ENCODE peak calls at places on chromosomes 16 and 17, in nine cellular contexts. One of them, this sample, is unnamed.
A peak's percentile ranks its signal among the peaks of the same experiment; 100 is the strongest.

GRCh38 chr17:9266769-9267168 is 245.5 kb downstream of the NTN1 start:
- DNase-seq in A549: no peak
- DNase-seq in suprapubic skin: no peak
- DNase-seq in GM23248: no peak
- DNase-seq in LNCaP clone FGC: no peak
- DNase-seq in esophagus muscularis mucosa: no peak
- DNase-seq in skeletal muscle cell: no peak
- DNase-seq in lower lobe of right lung: no peak
- DNase-seq in endodermal cell: no peak
- DNase-seq in this sample: no peak

GRCh38 chr17:49984283-49984682 is 10.7 kb downstream of the DLX3 start:
- DNase-seq in GM23248: no peak
- DNase-seq in suprapubic skin: no peak
- DNase-seq in lower lobe of right lung: no peak
- DNase-seq in endodermal cell: peak; percentile 81
- DNase-seq in esophagus muscularis mucosa: no peak
- DNase-seq in LNCaP clone FGC: no peak
- DNase-seq in A549: no peak
- DNase-seq in skeletal muscle cell: no peak
- DNase-seq in this sample: no peak

GRCh38 chr17:77429985-77430752 is 289.4 kb downstream of the SEC14L1 start:
- DNase-seq in skeletal muscle cell: peak; percentile 92
- DNase-seq in LNCaP clone FGC: no peak
- DNase-seq in endodermal cell: peak; percentile 100
- DNase-seq in A549: peak; percentile 88
- DNase-seq in suprapubic skin: peak; percentile 95
- DNase-seq in lower lobe of right lung: peak; percentile 84
- DNase-seq in GM23248: peak; percentile 99
- DNase-seq in esophagus muscularis mucosa: peak; percentile 98
- DNase-seq in this sample: peak; percentile 64

GRCh38 chr16:87648236-87648635 is 45.9 kb downstream of the JPH3 start:
- DNase-seq in LNCaP clone FGC: no peak
- DNase-seq in skeletal muscle cell: no peak
- DNase-seq in esophagus muscularis mucosa: no peak
- DNase-seq in endodermal cell: no peak
- DNase-seq in A549: no peak
- DNase-seq in GM23248: peak; percentile 13
- DNase-seq in suprapubic skin: no peak
- DNase-seq in lower lobe of right lung: no peak
- DNase-seq in this sample: no peak

GRCh38 chr17:73359987-73360410 is 48.2 kb upstream of the CDC42EP4 start:
- DNase-seq in LNCaP clone FGC: peak; percentile 88
- DNase-seq in endodermal cell: peak; percentile 98
- DNase-seq in skeletal muscle cell: no peak
- DNase-seq in GM23248: no peak
- DNase-seq in A549: no peak
- DNase-seq in suprapubic skin: peak; percentile 57
- DNase-seq in lower lobe of right lung: peak; percentile 87
- DNase-seq in esophagus muscularis mucosa: no peak
- DNase-seq in this sample: no peak

GRCh38 chr16:29736764-29737163 is 9.0 kb downstream of the C16orf54 start:
- DNase-seq in lower lobe of right lung: no peak
- DNase-seq in esophagus muscularis mucosa: no peak
- DNase-seq in LNCaP clone FGC: no peak
- DNase-seq in endodermal cell: no peak
- DNase-seq in skeletal muscle cell: no peak
- DNase-seq in GM23248: no peak
- DNase-seq in suprapubic skin: no peak
- DNase-seq in A549: no peak
- DNase-seq in this sample: no peak

GRCh38 chr17:1177099-1177996 is 2.4 kb downstream of the ABR start:
- DNase-seq in GM23248: peak; percentile 72
- DNase-seq in suprapubic skin: no peak
- DNase-seq in endodermal cell: no peak
- DNase-seq in skeletal muscle cell: no peak
- DNase-seq in esophagus muscularis mucosa: no peak
- DNase-seq in A549: no peak
- DNase-seq in LNCaP clone FGC: peak; percentile 22
- DNase-seq in lower lobe of right lung: no peak
- DNase-seq in this sample: no peak

GRCh38 chr16:87570938-87571867 is 31.1 kb upstream of the JPH3 start:
- DNase-seq in skeletal muscle cell: no peak
- DNase-seq in LNCaP clone FGC: peak; percentile 42
- DNase-seq in suprapubic skin: no peak
- DNase-seq in endodermal cell: peak; percentile 93
- DNase-seq in lower lobe of right lung: peak; percentile 63
- DNase-seq in esophagus muscularis mucosa: no peak
- DNase-seq in GM23248: peak; percentile 85
- DNase-seq in A549: peak; percentile 76
- DNase-seq in this sample: no peak

GRCh38 chr17:2368383-2368782 is 31.1 kb downstream of the SGSM2 start:
- DNase-seq in suprapubic skin: no peak
- DNase-seq in LNCaP clone FGC: no peak
- DNase-seq in esophagus muscularis mucosa: no peak
- DNase-seq in endodermal cell: no peak
- DNase-seq in lower lobe of right lung: no peak
- DNase-seq in A549: no peak
- DNase-seq in skeletal muscle cell: no peak
- DNase-seq in GM23248: no peak
- DNase-seq in this sample: no peak

GRCh38 chr16:2147378-2147777 is 1.0 kb upstream of the RAB26 start:
- DNase-seq in skeletal muscle cell: no peak
- DNase-seq in LNCaP clone FGC: no peak
- DNase-seq in endodermal cell: no peak
- DNase-seq in esophagus muscularis mucosa: no peak
- DNase-seq in lower lobe of right lung: peak; percentile 45
- DNase-seq in suprapubic skin: no peak
- DNase-seq in GM23248: no peak
- DNase-seq in A549: no peak
- DNase-seq in this sample: no peak

GRCh38 chr16:2149630-2150417 is 1.4 kb downstream of the RAB26 start:
- DNase-seq in GM23248: no peak
- DNase-seq in A549: peak; percentile 73
- DNase-seq in esophagus muscularis mucosa: no peak
- DNase-seq in LNCaP clone FGC: no peak
- DNase-seq in suprapubic skin: peak; percentile 68
- DNase-seq in endodermal cell: peak; percentile 82
- DNase-seq in skeletal muscle cell: no peak
- DNase-seq in lower lobe of right lung: no peak
- DNase-seq in this sample: no peak

GRCh38 chr16:2150418-2151187 is 2.2 kb downstream of the RAB26 start:
- DNase-seq in GM23248: no peak
- DNase-seq in skeletal muscle cell: no peak
- DNase-seq in suprapubic skin: peak; percentile 70
- DNase-seq in esophagus muscularis mucosa: no peak
- DNase-seq in endodermal cell: peak; percentile 90
- DNase-seq in lower lobe of right lung: no peak
- DNase-seq in A549: peak; percentile 73
- DNase-seq in LNCaP clone FGC: no peak
- DNase-seq in this sample: no peak

GRCh38 chr16:2147981-2148671 is at the start of gene RAB26:
- DNase-seq in A549: peak; percentile 84
- DNase-seq in esophagus muscularis mucosa: no peak
- DNase-seq in LNCaP clone FGC: peak; percentile 93
- DNase-seq in endodermal cell: peak; percentile 93
- DNase-seq in GM23248: peak; percentile 69
- DNase-seq in skeletal muscle cell: no peak
- DNase-seq in lower lobe of right lung: peak; percentile 89
- DNase-seq in suprapubic skin: peak; percentile 88
- DNase-seq in this sample: no peak

DNA sequence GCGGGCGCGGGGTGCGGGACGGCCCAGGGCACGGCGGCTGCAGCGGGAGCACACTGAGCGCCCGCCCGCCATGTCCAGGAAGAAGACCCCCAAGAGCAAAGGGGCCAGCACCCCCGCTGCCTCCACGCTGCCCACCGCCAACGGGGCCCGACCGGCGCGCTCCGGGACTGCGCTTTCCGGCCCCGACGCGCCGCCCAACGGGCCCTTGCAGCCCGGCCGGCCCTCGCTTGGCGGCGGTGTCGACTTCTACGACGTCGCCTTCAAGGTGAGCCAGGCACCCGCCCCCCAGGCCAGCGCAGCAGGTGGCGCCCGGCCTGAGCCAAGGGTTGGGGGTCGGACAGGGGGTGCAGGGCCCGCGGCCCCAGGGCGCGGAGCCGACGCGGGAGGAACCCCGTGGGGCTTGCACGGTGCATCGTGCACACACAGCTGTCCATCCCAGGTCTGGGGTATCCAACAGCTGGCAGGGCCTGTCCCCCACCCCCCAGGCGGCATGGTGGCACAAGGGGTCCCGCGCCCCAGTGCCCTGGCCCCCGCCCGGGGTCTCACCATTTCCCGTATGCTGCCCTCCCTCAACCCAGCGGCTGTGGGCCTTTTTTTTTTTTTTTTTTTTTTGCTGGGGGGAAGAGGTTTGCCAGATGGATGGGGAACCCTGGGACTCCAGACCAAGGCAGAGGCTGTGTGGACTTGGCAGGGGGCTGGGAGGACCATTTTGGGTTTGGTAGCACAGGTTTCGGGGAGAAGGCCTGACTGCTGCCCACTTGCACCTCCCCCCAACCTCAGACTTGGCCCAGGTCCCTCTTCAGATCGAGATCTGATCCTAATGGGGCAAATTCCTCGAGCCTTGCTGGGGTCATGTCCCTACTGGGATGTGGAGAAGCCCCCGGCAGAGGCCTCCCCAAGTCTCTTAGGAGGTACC is 547 bp downstream of the RAB26 start:
- DNase-seq in A549: peak; percentile 64
- DNase-seq in esophagus muscularis mucosa: no peak
- DNase-seq in lower lobe of right lung: no peak
- DNase-seq in endodermal cell: peak; percentile 76
- DNase-seq in suprapubic skin: no peak
- DNase-seq in GM23248: peak; percentile 61
- DNase-seq in LNCaP clone FGC: no peak
- DNase-seq in skeletal muscle cell: no peak
- DNase-seq in this sample: no peak
- H3K4me3 ChIP-seq in A549: peak overlapping the region; percentile 45
- H3K4me3 ChIP-seq in esophagus muscularis mucosa: peak overlapping the region; percentile 63
- H3K4me3 ChIP-seq in lower lobe of right lung: peak overlapping the region; percentile 56
- H3K4me3 ChIP-seq in endodermal cell: peak overlapping the region; percentile 73
- H3K4me3 ChIP-seq in suprapubic skin: peak overlapping the region; percentile 52
- H3K4me3 ChIP-seq in GM23248: peak overlapping the region; percentile 66
- H3K4me3 ChIP-seq in LNCaP clone FGC: peak overlapping the region; percentile 76
- H3K4me3 ChIP-seq in skeletal muscle cell: peak overlapping the region; percentile 48
- H3K4me3 ChIP-seq in this sample: peak overlapping the region; percentile 56

GRCh38 chr17:48179071-48179945 is 71.7 kb downstream of the SNX11 start:
- DNase-seq in lower lobe of right lung: no peak
- DNase-seq in suprapubic skin: no peak
- DNase-seq in endodermal cell: no peak
- DNase-seq in esophagus muscularis mucosa: no peak
- DNase-seq in LNCaP clone FGC: no peak
- DNase-seq in GM23248: no peak
- DNase-seq in skeletal muscle cell: no peak
- DNase-seq in A549: no peak
- DNase-seq in this sample: no peak
- H3K4me3 ChIP-seq in lower lobe of right lung: no peak overlapping the region
- H3K4me3 ChIP-seq in suprapubic skin: no peak overlapping the region
- H3K4me3 ChIP-seq in endodermal cell: no peak overlapping the region
- H3K4me3 ChIP-seq in esophagus muscularis mucosa: no peak overlapping the region
- H3K4me3 ChIP-seq in LNCaP clone FGC: no peak overlapping the region
- H3K4me3 ChIP-seq in GM23248: no peak overlapping the region
- H3K4me3 ChIP-seq in skeletal muscle cell: no peak overlapping the region
- H3K4me3 ChIP-seq in A549: no peak overlapping the region
- H3K4me3 ChIP-seq in this sample: no peak overlapping the region

DNA sequence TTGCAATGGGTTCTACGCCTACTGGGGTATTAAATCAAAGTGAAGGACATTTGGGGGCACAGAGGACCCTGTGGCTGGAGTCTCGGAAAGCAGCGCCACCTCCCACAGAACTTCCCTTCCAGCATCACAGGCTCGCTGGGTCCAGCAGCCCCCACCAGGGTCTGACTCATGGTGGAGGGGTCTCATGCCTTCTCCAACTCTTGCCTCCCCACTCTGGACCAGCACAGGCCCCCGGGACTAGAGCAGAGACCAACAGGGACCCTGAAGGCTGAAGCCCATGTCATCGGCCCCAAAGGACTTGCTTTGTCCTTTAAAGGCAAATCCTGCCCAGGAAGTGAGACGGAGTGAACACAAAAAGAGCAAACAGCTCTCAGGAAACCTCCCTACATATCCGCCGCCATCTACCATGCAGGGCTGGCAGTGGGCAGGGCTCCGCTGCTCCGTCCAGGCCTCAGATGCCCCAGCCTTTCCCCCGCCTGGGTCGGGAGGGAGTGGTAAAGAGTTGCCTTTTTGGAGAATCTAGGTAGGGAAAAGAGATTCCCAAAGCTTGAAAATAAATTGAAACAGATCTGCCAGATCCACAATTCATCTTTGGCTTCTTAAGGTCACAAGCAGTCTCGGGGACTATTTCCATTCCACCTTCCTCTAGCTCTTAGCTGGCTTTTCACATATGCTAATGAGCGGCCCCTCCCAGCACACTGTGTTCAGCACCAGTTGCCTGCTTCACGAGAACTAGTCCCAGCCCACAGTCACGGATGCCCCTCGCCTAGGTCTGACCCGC is 2.1 kb upstream of the GPRC5C start:
- DNase-seq in GM23248: no peak
- DNase-seq in A549: no peak
- DNase-seq in endodermal cell: peak; percentile 78
- DNase-seq in esophagus muscularis mucosa: no peak
- DNase-seq in skeletal muscle cell: no peak
- DNase-seq in suprapubic skin: no peak
- DNase-seq in LNCaP clone FGC: no peak
- DNase-seq in lower lobe of right lung: peak; percentile 75
- DNase-seq in this sample: no peak
- H3K4me3 ChIP-seq in GM23248: no peak overlapping the region
- H3K4me3 ChIP-seq in A549: peak overlapping the region; percentile 78
- H3K4me3 ChIP-seq in endodermal cell: peak overlapping the region; percentile 86
- H3K4me3 ChIP-seq in esophagus muscularis mucosa: peak overlapping the region; percentile 65
- H3K4me3 ChIP-seq in skeletal muscle cell: no peak overlapping the region
- H3K4me3 ChIP-seq in suprapubic skin: peak overlapping the region; percentile 64
- H3K4me3 ChIP-seq in LNCaP clone FGC: no peak overlapping the region
- H3K4me3 ChIP-seq in lower lobe of right lung: peak overlapping the region; percentile 67
- H3K4me3 ChIP-seq in this sample: no peak overlapping the region

GRCh38 chr17:48727415-48728175 is 955 bp downstream of the HOXB13 start:
- DNase-seq in skeletal muscle cell: no peak
- DNase-seq in suprapubic skin: peak; percentile 37
- DNase-seq in lower lobe of right lung: no peak
- DNase-seq in endodermal cell: peak; percentile 66
- DNase-seq in LNCaP clone FGC: no peak
- DNase-seq in esophagus muscularis mucosa: no peak
- DNase-seq in A549: no peak
- DNase-seq in GM23248: no peak
- DNase-seq in this sample: no peak

GRCh38 chr17:48729335-48730239 is 1.0 kb upstream of the HOXB13 start:
- DNase-seq in endodermal cell: peak; percentile 73
- DNase-seq in A549: no peak
- DNase-seq in lower lobe of right lung: no peak
- DNase-seq in suprapubic skin: peak; percentile 50
- DNase-seq in esophagus muscularis mucosa: no peak
- DNase-seq in GM23248: no peak
- DNase-seq in LNCaP clone FGC: no peak
- DNase-seq in skeletal muscle cell: no peak
- DNase-seq in this sample: no peak

GRCh38 chr17:48726916-48727286 is 1.6 kb downstream of the HOXB13 start:
- DNase-seq in A549: no peak
- DNase-seq in lower lobe of right lung: no peak
- DNase-seq in skeletal muscle cell: no peak
- DNase-seq in suprapubic skin: peak; percentile 46
- DNase-seq in GM23248: no peak
- DNase-seq in esophagus muscularis mucosa: no peak
- DNase-seq in endodermal cell: peak; percentile 64
- DNase-seq in LNCaP clone FGC: no peak
- DNase-seq in this sample: no peak

GRCh38 chr17:48730240-48730550 is 1.6 kb upstream of the HOXB13 start:
- DNase-seq in lower lobe of right lung: no peak
- DNase-seq in esophagus muscularis mucosa: no peak
- DNase-seq in LNCaP clone FGC: no peak
- DNase-seq in A549: no peak
- DNase-seq in suprapubic skin: no peak
- DNase-seq in endodermal cell: peak; percentile 32
- DNase-seq in GM23248: no peak
- DNase-seq in skeletal muscle cell: no peak
- DNase-seq in this sample: no peak

GRCh38 chr17:48728232-48729231 is at the start of gene HOXB13:
- DNase-seq in skeletal muscle cell: no peak
- DNase-seq in GM23248: peak; percentile 70
- DNase-seq in endodermal cell: peak; percentile 91
- DNase-seq in LNCaP clone FGC: peak; percentile 92
- DNase-seq in suprapubic skin: peak; percentile 56
- DNase-seq in A549: peak; percentile 88
- DNase-seq in lower lobe of right lung: no peak
- DNase-seq in esophagus muscularis mucosa: no peak
- DNase-seq in this sample: peak; percentile 59
- H3K4me3 ChIP-seq in skeletal muscle cell: peak within 1 kb of the TSS; percentile 29
- H3K4me3 ChIP-seq in GM23248: peak within 1 kb of the TSS; percentile 59
- H3K4me3 ChIP-seq in endodermal cell: peak within 1 kb of the TSS; percentile 62
- H3K4me3 ChIP-seq in LNCaP clone FGC: peak within 1 kb of the TSS; percentile 91
- H3K4me3 ChIP-seq in suprapubic skin: peak within 1 kb of the TSS; percentile 39
- H3K4me3 ChIP-seq in A549: peak within 1 kb of the TSS; percentile 73
- H3K4me3 ChIP-seq in lower lobe of right lung: peak within 1 kb of the TSS; percentile 24
- H3K4me3 ChIP-seq in esophagus muscularis mucosa: peak within 1 kb of the TSS; percentile 38
- H3K4me3 ChIP-seq in this sample: peak within 1 kb of the TSS; percentile 56